ENCODE peak calls at places on chromosomes 1 and 21, in six cellular contexts. One of them, this sample, is unnamed.

GRCh38 chr1:150683914-150684313 is 13.0 kb downstream of the GOLPH3L start:
- DNase-seq in fibroblast of villous mesenchyme: no peak
- DNase-seq in mammary epithelial cell: no peak
- DNase-seq in brain microvascular endothelial cell: no peak
- DNase-seq in AG10803: no peak
- DNase-seq in ovary: no peak
- DNase-seq in this sample: no peak

GRCh38 chr1:61353797-61354406 is 271.5 kb downstream of the NFIA start:
- DNase-seq in fibroblast of villous mesenchyme: no peak
- DNase-seq in AG10803: no peak
- DNase-seq in mammary epithelial cell: no peak
- DNase-seq in brain microvascular endothelial cell: no peak
- DNase-seq in ovary: no peak
- DNase-seq in this sample: no peak

GRCh38 chr1:44239961-44240371 is 26.7 kb downstream of the DMAP1 start:
- DNase-seq in mammary epithelial cell: no peak
- DNase-seq in ovary: no peak
- DNase-seq in brain microvascular endothelial cell: no peak
- DNase-seq in fibroblast of villous mesenchyme: peak; percentile 25
- DNase-seq in AG10803: no peak
- DNase-seq in this sample: no peak

GRCh38 chr1:210445485-210445884 is 116.8 kb downstream of the HHAT start:
- DNase-seq in mammary epithelial cell: no peak
- DNase-seq in ovary: no peak
- DNase-seq in AG10803: no peak
- DNase-seq in brain microvascular endothelial cell: no peak
- DNase-seq in fibroblast of villous mesenchyme: no peak
- DNase-seq in this sample: no peak

GRCh38 chr1:162757476-162757875 is 33.0 kb upstream of the HSD17B7 start:
- DNase-seq in ovary: no peak
- DNase-seq in AG10803: peak; percentile 33
- DNase-seq in fibroblast of villous mesenchyme: peak; percentile 30
- DNase-seq in brain microvascular endothelial cell: no peak
- DNase-seq in mammary epithelial cell: no peak
- DNase-seq in this sample: peak; percentile 39

GRCh38 chr1:165161130-165161529 is 195.4 kb downstream of the LMX1A start:
- DNase-seq in fibroblast of villous mesenchyme: no peak
- DNase-seq in mammary epithelial cell: peak; percentile 66
- DNase-seq in ovary: no peak
- DNase-seq in AG10803: no peak
- DNase-seq in brain microvascular endothelial cell: no peak
- DNase-seq in this sample: no peak

GRCh38 chr1:71193153-71193552 is 112.3 kb upstream of the ZRANB2 start:
- DNase-seq in brain microvascular endothelial cell: no peak
- DNase-seq in ovary: peak; percentile 44
- DNase-seq in fibroblast of villous mesenchyme: peak; percentile 18
- DNase-seq in mammary epithelial cell: no peak
- DNase-seq in AG10803: peak; percentile 30
- DNase-seq in this sample: no peak

GRCh38 chr1:168116327-168116799 is 20.4 kb downstream of the GPR161 start:
- DNase-seq in ovary: no peak
- DNase-seq in AG10803: no peak
- DNase-seq in mammary epithelial cell: peak; percentile 36
- DNase-seq in fibroblast of villous mesenchyme: no peak
- DNase-seq in brain microvascular endothelial cell: no peak
- DNase-seq in this sample: no peak

GRCh38 chr1:52636701-52637695 is 4.0 kb downstream of the SHISAL2A start:
- DNase-seq in ovary: no peak
- DNase-seq in mammary epithelial cell: peak; percentile 59
- DNase-seq in fibroblast of villous mesenchyme: no peak
- DNase-seq in AG10803: no peak
- DNase-seq in brain microvascular endothelial cell: no peak
- DNase-seq in this sample: no peak

GRCh38 chr1:113036639-113037321 is 36.2 kb upstream of the LRIG2 start:
- DNase-seq in fibroblast of villous mesenchyme: no peak
- DNase-seq in ovary: no peak
- DNase-seq in AG10803: peak; percentile 21
- DNase-seq in mammary epithelial cell: peak; percentile 84
- DNase-seq in brain microvascular endothelial cell: no peak
- DNase-seq in this sample: no peak

GRCh38 chr1:24341260-24341659 is 22.1 kb downstream of the GRHL3 start:
- DNase-seq in mammary epithelial cell: no peak
- DNase-seq in AG10803: no peak
- DNase-seq in brain microvascular endothelial cell: no peak
- DNase-seq in fibroblast of villous mesenchyme: no peak
- DNase-seq in ovary: no peak
- DNase-seq in this sample: no peak

GRCh38 chr1:233102381-233102780 is 152.0 kb downstream of the NTPCR start:
- DNase-seq in AG10803: no peak
- DNase-seq in fibroblast of villous mesenchyme: no peak
- DNase-seq in brain microvascular endothelial cell: no peak
- DNase-seq in mammary epithelial cell: no peak
- DNase-seq in ovary: no peak
- DNase-seq in this sample: no peak

GRCh38 chr1:10210841-10211804 is 753 bp downstream of the KIF1B start:
- DNase-seq in AG10803: peak; percentile 98
- DNase-seq in ovary: peak; percentile 87
- DNase-seq in fibroblast of villous mesenchyme: peak; percentile 86
- DNase-seq in brain microvascular endothelial cell: peak; percentile 89
- DNase-seq in mammary epithelial cell: peak; percentile 87
- DNase-seq in this sample: peak; percentile 88

DNA sequence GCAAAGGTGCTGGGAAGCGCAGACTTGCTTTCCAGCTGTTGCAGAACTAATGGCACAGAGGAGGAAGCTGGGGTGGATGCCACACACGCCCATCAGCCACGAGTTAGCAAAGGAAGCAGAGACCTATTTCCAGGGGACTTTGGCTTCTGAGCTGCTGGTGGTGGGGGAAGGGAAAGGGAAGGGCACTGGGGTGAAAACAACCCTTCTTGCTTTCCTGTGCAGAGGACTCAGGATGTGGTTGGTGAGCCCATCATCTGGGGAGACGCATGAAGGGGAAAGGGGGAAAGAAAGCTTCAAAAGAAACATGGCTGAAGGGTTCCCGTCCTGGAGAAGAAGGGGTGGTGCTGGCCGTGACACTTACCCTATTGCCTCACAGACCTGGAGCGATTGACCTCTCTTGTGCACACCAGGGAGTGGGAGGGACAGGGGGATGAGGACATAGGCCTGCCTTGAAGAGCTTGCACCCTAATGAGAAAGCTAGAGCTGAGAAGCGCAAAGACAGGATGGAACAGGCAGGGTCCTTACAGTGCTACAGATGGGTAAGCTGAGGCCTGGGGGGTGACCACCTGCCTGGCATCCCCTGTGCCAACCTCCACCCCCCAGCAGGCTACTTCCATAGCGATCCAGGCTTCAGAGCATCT is 140.8 kb upstream of the RAB4A start:
- DNase-seq in fibroblast of villous mesenchyme: no peak
- DNase-seq in ovary: no peak
- DNase-seq in brain microvascular endothelial cell: no peak
- DNase-seq in mammary epithelial cell: no peak
- DNase-seq in AG10803: no peak
- DNase-seq in this sample: no peak
- H3K4me3 ChIP-seq in fibroblast of villous mesenchyme: no peak overlapping the region
- H3K4me3 ChIP-seq in ovary: no peak overlapping the region
- H3K4me3 ChIP-seq in brain microvascular endothelial cell: no peak overlapping the region
- H3K4me3 ChIP-seq in mammary epithelial cell: no peak overlapping the region
- H3K4me3 ChIP-seq in AG10803: no peak overlapping the region
- H3K4me3 ChIP-seq in this sample: no peak overlapping the region

GRCh38 chr1:40451238-40451585 is 936 bp downstream of the ZFP69B start:
- DNase-seq in fibroblast of villous mesenchyme: no peak
- DNase-seq in AG10803: no peak
- DNase-seq in brain microvascular endothelial cell: no peak
- DNase-seq in mammary epithelial cell: no peak
- DNase-seq in ovary: no peak
- DNase-seq in this sample: no peak
- H3K4me3 ChIP-seq in fibroblast of villous mesenchyme: peak overlapping the region; percentile 78
- H3K4me3 ChIP-seq in AG10803: peak overlapping the region; percentile 77
- H3K4me3 ChIP-seq in brain microvascular endothelial cell: peak overlapping the region; percentile 70
- H3K4me3 ChIP-seq in mammary epithelial cell: peak overlapping the region; percentile 54
- H3K4me3 ChIP-seq in ovary: no peak overlapping the region
- H3K4me3 ChIP-seq in this sample: peak overlapping the region; percentile 54

GRCh38 chr1:221886311-221887090 is 144.6 kb upstream of the DUSP10 start:
- DNase-seq in AG10803: peak; percentile 74
- DNase-seq in mammary epithelial cell: peak; percentile 88
- DNase-seq in brain microvascular endothelial cell: no peak
- DNase-seq in fibroblast of villous mesenchyme: no peak
- DNase-seq in ovary: no peak
- DNase-seq in this sample: no peak
- H3K4me3 ChIP-seq in AG10803: no peak overlapping the region
- H3K4me3 ChIP-seq in mammary epithelial cell: no peak overlapping the region
- H3K4me3 ChIP-seq in brain microvascular endothelial cell: no peak overlapping the region
- H3K4me3 ChIP-seq in fibroblast of villous mesenchyme: no peak overlapping the region
- H3K4me3 ChIP-seq in ovary: no peak overlapping the region
- H3K4me3 ChIP-seq in this sample: no peak overlapping the region

DNA sequence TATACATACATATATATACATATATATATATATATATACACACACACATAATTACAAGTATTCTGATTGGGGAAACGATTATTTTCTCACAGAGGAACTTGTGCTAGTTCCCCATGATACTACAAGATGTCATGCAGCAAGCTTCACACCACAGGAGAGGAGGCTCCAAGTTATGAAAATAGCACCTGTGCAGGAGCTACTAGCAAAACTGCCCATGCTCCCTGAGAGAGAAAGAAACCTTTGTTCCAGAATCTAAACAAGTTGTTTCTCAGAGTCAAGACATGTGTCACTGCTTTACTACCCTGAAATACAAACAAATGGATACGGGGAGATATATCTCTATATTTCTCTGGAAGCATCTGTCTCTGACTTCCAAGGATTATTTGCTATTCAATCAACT is 929.4 kb downstream of the LTN1 start:
- DNase-seq in brain microvascular endothelial cell: no peak
- DNase-seq in mammary epithelial cell: no peak
- DNase-seq in fibroblast of villous mesenchyme: no peak
- DNase-seq in ovary: no peak
- DNase-seq in AG10803: no peak
- DNase-seq in this sample: no peak
- H3K4me3 ChIP-seq in brain microvascular endothelial cell: no peak overlapping the region
- H3K4me3 ChIP-seq in mammary epithelial cell: no peak overlapping the region
- H3K4me3 ChIP-seq in fibroblast of villous mesenchyme: no peak overlapping the region
- H3K4me3 ChIP-seq in ovary: no peak overlapping the region
- H3K4me3 ChIP-seq in AG10803: no peak overlapping the region
- H3K4me3 ChIP-seq in this sample: no peak overlapping the region

GRCh38 chr1:187270256-187270655 is 441.5 kb downstream of the PLA2G4A start:
- DNase-seq in fibroblast of villous mesenchyme: no peak
- DNase-seq in mammary epithelial cell: no peak
- DNase-seq in brain microvascular endothelial cell: no peak
- DNase-seq in ovary: no peak
- DNase-seq in AG10803: no peak
- DNase-seq in this sample: no peak
- H3K4me3 ChIP-seq in fibroblast of villous mesenchyme: no peak overlapping the region
- H3K4me3 ChIP-seq in mammary epithelial cell: no peak overlapping the region
- H3K4me3 ChIP-seq in brain microvascular endothelial cell: no peak overlapping the region
- H3K4me3 ChIP-seq in ovary: no peak overlapping the region
- H3K4me3 ChIP-seq in AG10803: no peak overlapping the region
- H3K4me3 ChIP-seq in this sample: no peak overlapping the region

DNA sequence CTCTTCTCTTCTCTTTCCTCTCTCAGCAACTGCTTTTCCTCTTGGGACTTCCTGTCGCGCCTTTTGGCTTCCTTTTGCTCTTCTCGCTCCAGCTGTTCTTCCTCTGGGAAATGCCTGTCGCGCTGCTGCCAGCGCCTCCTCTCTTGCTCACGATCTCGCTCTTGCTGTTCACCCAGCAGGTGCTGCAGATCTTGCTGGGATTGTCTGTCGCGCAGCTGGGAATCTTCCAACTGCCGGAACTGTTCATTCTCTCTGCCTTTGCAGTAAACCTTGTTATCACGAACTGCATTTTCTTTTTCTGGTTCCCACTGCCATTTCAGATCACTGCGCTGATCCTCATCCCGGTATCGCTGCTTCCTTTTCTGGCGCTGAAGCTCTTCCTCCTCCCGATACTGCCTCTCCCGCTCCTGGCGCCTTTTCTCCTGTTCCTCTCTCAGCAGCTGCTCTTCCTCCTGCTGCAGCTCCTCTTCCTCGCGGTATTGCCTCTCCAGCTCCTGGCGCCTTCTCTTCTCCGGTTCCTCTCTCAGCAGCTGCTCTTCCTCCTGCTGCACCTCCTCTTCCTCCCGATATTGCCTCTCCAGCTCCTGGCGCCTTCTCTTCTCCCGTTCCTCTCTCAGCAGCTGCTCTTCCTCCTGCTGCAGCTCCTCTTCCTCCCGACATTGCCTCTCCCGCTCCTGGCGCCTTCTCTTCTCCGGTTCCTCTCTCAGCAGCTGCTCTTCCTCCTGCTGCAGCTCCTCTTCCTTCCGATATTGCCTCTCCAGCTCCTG is 5.8 kb downstream of the TCHH start:
- DNase-seq in AG10803: peak; percentile 3
- DNase-seq in ovary: no peak
- DNase-seq in fibroblast of villous mesenchyme: no peak
- DNase-seq in mammary epithelial cell: peak; percentile 29
- DNase-seq in brain microvascular endothelial cell: no peak
- DNase-seq in this sample: no peak
- H3K4me3 ChIP-seq in AG10803: peak overlapping the region; percentile 59
- H3K4me3 ChIP-seq in ovary: no peak overlapping the region
- H3K4me3 ChIP-seq in fibroblast of villous mesenchyme: no peak overlapping the region
- H3K4me3 ChIP-seq in mammary epithelial cell: peak overlapping the region; percentile 55
- H3K4me3 ChIP-seq in brain microvascular endothelial cell: peak overlapping the region; percentile 47
- H3K4me3 ChIP-seq in this sample: no peak overlapping the region

DNA sequence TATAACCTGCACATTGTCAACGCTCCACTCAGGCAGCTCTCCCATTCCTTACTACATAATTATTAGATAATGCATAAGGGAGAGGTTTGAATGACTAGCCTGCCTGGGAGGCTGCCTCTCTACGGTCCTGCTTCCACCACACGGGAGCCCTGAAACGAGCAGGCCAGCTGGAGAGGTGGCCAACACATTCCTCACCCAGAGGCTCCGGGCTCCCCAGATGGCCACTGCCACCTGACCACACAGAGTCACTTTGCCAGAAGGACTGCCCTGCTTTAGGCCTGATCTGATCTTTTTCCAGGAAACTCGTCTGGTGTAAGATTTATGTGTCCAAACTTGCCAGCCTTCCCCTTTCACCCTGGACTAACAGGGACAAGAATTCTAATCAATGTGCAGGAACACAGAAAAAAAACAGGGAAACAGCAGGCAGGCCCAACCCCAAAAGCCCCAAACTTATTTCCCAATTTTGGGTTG is 27.8 kb downstream of the HIVEP3 start:
- DNase-seq in brain microvascular endothelial cell: no peak
- DNase-seq in AG10803: peak; percentile 63
- DNase-seq in mammary epithelial cell: peak; percentile 56
- DNase-seq in ovary: no peak
- DNase-seq in fibroblast of villous mesenchyme: peak; percentile 28
- DNase-seq in this sample: peak; percentile 38
- H3K4me3 ChIP-seq in brain microvascular endothelial cell: no peak overlapping the region
- H3K4me3 ChIP-seq in AG10803: no peak overlapping the region
- H3K4me3 ChIP-seq in mammary epithelial cell: no peak overlapping the region
- H3K4me3 ChIP-seq in ovary: peak overlapping the region; percentile 25
- H3K4me3 ChIP-seq in fibroblast of villous mesenchyme: peak overlapping the region; percentile 56
- H3K4me3 ChIP-seq in this sample: no peak overlapping the region